ENCODE peak calls at places on chromosomes 16 and 17, in six cellular contexts. I, D, L, N, T and X are unnamed samples.
A peak's percentile ranks its signal among the peaks of the same experiment; 100 is the strongest.

GRCh38 chr16:57150682-57151330 is 35.0 kb downstream of the PSME3IP1 start:
- DNase-seq in D (peak; percentile 23), T (no peak), I (no peak), N (no peak), L (no peak), X (no peak)

GRCh38 chr17:73285916-73286862 is 24.5 kb upstream of the CPSF4L start:
- DNase-seq in I (no peak), N (no peak), T (no peak), L (no peak), D (no peak), X (no peak)

GRCh38 chr16:69836252-69836651 is 74.1 kb downstream of the WWP2 start:
- DNase-seq in L (no peak), I (no peak), N (no peak), T (no peak), D (no peak), X (no peak)

GRCh38 chr16:69711115-69711740 is 15.1 kb downstream of the NQO1 start:
- DNase-seq in N (no peak), D (peak; percentile 81), L (no peak), T (no peak), I (no peak), X (no peak)

GRCh38 chr16:23514381-23515152 is 4.3 kb upstream of the GGA2 start:
- DNase-seq in D (no peak), I (no peak), N (no peak), T (no peak), L (no peak), X (no peak)

GRCh38 chr16:1057252-1057932 is 15.2 kb upstream of the SSTR5 start:
- DNase-seq in N (no peak), I (peak; percentile 70), D (no peak), L (no peak), T (no peak), X (peak; percentile 80)

GRCh38 chr17:27518048-27518447 is 61.8 kb downstream of the KSR1 start:
- DNase-seq in T (no peak), I (no peak), D (no peak), N (no peak), L (no peak), X (no peak)

GRCh38 chr16:55737966-55738365 is 82.2 kb downstream of the SLC6A2 start:
- DNase-seq in I (no peak), N (no peak), L (no peak), D (no peak), T (no peak), X (no peak)

GRCh38 chr17:50036455-50037320 is 19.2 kb upstream of the ITGA3 start:
- DNase-seq in I (no peak), L (no peak), N (no peak), D (no peak), T (no peak), X (no peak)

GRCh38 chr16:89197633-89198416 is 2.5 kb downstream of the SLC22A31 start:
- DNase-seq in I (no peak), N (no peak), L (peak; percentile 97), D (no peak), T (no peak), X (no peak)

GRCh38 chr16:83900611-83901010 is 1.7 kb downstream of the MLYCD start:
- DNase-seq in I (no peak), N (no peak), L (no peak), T (no peak), D (no peak), X (no peak)

GRCh38 chr16:23284584-23284983 is 17.5 kb upstream of the SCNN1B start:
- DNase-seq in L (no peak), T (no peak), I (no peak), N (no peak), D (no peak), X (no peak)

GRCh38 chr16:74094962-74095361 is 201.7 kb upstream of the PSMD7 start:
- DNase-seq in I (no peak), D (no peak), N (no peak), L (no peak), T (no peak), X (no peak)

GRCh38 chr16:74092336-74092735 is 204.3 kb upstream of the PSMD7 start:
- DNase-seq in T (no peak), L (no peak), I (no peak), N (no peak), D (no peak), X (no peak)

GRCh38 chr16:74099530-74099929 is 197.1 kb upstream of the PSMD7 start:
- DNase-seq in L (no peak), N (no peak), D (no peak), T (no peak), I (no peak), X (no peak)

DNA sequence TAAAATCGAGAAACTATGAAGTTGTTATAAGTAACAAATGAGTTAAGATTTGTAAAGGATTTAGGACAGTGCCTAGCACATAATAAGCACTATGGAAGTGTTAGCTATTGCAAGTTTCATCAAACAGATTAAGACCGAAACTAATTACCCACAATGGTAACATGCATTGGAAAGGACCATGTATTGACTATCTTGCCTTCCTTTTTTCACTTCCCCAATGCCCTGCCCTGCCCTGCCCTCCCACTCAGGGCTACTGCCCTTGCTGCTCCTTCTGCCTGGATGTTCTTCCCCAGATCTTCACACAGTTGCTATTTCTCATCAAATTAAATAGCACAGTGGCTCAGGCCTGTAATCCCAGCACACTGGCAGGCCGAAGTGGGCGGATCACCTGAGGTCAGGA is 202.1 kb upstream of the PSMD7 start:
- DNase-seq in D (no peak), N (no peak), I (no peak), L (no peak), T (no peak), X (no peak)
- TF ChIP-seq BHLHE40 in D (no peak), N (no peak), I (no peak), L (no peak), T (no peak), X (no peak)

GRCh38 chr17:42773290-42774035 is at the start of gene VPS25:
- DNase-seq in N (no peak), D (peak; percentile 87), I (peak; percentile 85), T (peak; percentile 92), L (peak; percentile 84), X (peak; percentile 86)
- TF ChIP-seq BHLHE40 in N (peak; percentile 37), D (no peak), I (no peak), T (no peak), L (peak; percentile 22), X (no peak)

GRCh38 chr17:67223924-67224323 is 21.1 kb downstream of the HELZ start:
- DNase-seq in N (no peak), L (peak; percentile 18), D (no peak), T (peak; percentile 55), I (peak; percentile 58), X (peak; percentile 54)
- TF ChIP-seq BHLHE40 in N (no peak), L (no peak), D (no peak), T (no peak), I (no peak), X (no peak)

GRCh38 chr17:45266372-45266926 is 4.6 kb upstream of the SPATA32 start:
- DNase-seq in I (no peak), L (no peak), N (no peak), T (no peak), D (no peak), X (no peak)

GRCh38 chr17:45264430-45264829 is 2.5 kb upstream of the SPATA32 start:
- DNase-seq in T (no peak), D (no peak), L (no peak), N (no peak), I (no peak), X (no peak)

GRCh38 chr17:45267436-45268055 is 5.7 kb upstream of the SPATA32 start:
- DNase-seq in N (no peak), D (no peak), L (no peak), I (no peak), T (no peak), X (no peak)

GRCh38 chr17:45264988-45265387 is 3.1 kb upstream of the SPATA32 start:
- DNase-seq in T (no peak), D (no peak), I (no peak), L (no peak), N (no peak), X (no peak)

DNA sequence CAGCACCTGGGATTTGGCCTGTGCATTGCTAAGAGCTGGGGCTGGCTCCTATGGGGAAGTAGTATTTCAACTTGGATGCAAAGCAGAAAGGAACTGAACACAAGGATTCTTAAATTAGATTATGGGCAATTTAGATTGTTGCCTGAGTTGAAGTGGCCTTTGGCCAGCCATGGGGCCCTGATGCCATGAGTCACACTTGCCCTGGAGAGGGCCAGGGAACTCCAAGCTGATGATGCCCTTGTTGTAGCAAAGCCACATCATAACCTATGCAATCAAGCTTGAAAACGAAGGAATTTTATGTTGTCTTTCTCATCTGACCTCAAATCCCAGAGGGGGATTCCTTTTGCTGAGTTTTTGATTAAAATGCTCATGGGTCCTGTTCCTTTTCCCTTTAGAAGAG is 3.9 kb upstream of the SPATA32 start:
- DNase-seq in D (peak; percentile 87), I (no peak), T (peak; percentile 57), N (no peak), L (no peak), X (no peak)
- TF ChIP-seq BHLHE40 in D (peak; percentile 30), I (no peak), T (no peak), N (no peak), L (no peak), X (no peak)

GRCh38 chr17:44759096-44759915 is 518 bp downstream of the ADAM11 start:
- DNase-seq in I (peak; percentile 42), N (no peak), D (no peak), L (no peak), T (no peak), X (peak; percentile 45)

GRCh38 chr17:44759916-44760243 is 1.1 kb downstream of the ADAM11 start:
- DNase-seq in T (no peak), I (no peak), D (no peak), L (no peak), N (no peak), X (no peak)

GRCh38 chr17:44758414-44759095 is at the start of gene ADAM11:
- DNase-seq in I (peak; percentile 83), N (no peak), T (no peak), D (no peak), L (no peak), X (peak; percentile 55)

GRCh38 chr17:44757918-44758413 is 822 bp upstream of the ADAM11 start:
- DNase-seq in I (no peak), L (no peak), T (no peak), N (no peak), D (no peak), X (no peak)

GRCh38 chr17:44757045-44757917 is 1.5 kb upstream of the ADAM11 start:
- DNase-seq in N (no peak), D (no peak), I (no peak), L (no peak), T (no peak), X (no peak)
- TF ChIP-seq BHLHE40 in N (no peak), D (no peak), I (no peak), L (no peak), T (no peak), X (no peak)

GRCh38 chr16:10878644-10879498 is 1.9 kb downstream of the CIITA start:
- DNase-seq in D (peak; percentile 19), L (no peak), I (no peak), T (no peak), N (no peak), X (no peak)
- TF ChIP-seq BHLHE40 in D (no peak), L (no peak), I (no peak), T (no peak), N (peak; percentile 52), X (no peak)